ENCODE peak calls at places on chromosome 18, in five cellular contexts. One of them, this sample, is unnamed.

GRCh38 chr18:35114305-35114704 is 73.1 kb downstream of the MAPRE2 start:
- DNase-seq in mesenchymal stem cell: no peak
- DNase-seq in H9: no peak
- DNase-seq in neuronal stem cell: no peak
- DNase-seq in H1: no peak
- DNase-seq in this sample: no peak

GRCh38 chr18:68438983-68439382 is 275.9 kb downstream of the TMX3 start:
- DNase-seq in H1: no peak
- DNase-seq in H9: no peak
- DNase-seq in neuronal stem cell: peak; percentile 21
- DNase-seq in mesenchymal stem cell: peak; percentile 72
- DNase-seq in this sample: peak; percentile 88

GRCh38 chr18:25842665-25843064 is 247.7 kb downstream of the SS18 start:
- DNase-seq in neuronal stem cell: no peak
- DNase-seq in mesenchymal stem cell: no peak
- DNase-seq in H1: no peak
- DNase-seq in H9: no peak
- DNase-seq in this sample: no peak

GRCh38 chr18:43627833-43628370 is 350.6 kb upstream of the SYT4 start:
- DNase-seq in mesenchymal stem cell: no peak
- DNase-seq in H9: no peak
- DNase-seq in neuronal stem cell: no peak
- DNase-seq in H1: no peak
- DNase-seq in this sample: no peak

GRCh38 chr18:79507076-79507545 is 111.4 kb downstream of the NFATC1 start:
- DNase-seq in mesenchymal stem cell: no peak
- DNase-seq in neuronal stem cell: no peak
- DNase-seq in H9: no peak
- DNase-seq in H1: no peak
- DNase-seq in this sample: no peak

GRCh38 chr18:24937624-24938285 is 414.2 kb downstream of the ZNF521 start:
- DNase-seq in H9: no peak
- DNase-seq in mesenchymal stem cell: no peak
- DNase-seq in neuronal stem cell: no peak
- DNase-seq in H1: no peak
- DNase-seq in this sample: no peak

GRCh38 chr18:47731276-47731675 is 199.2 kb downstream of the SMAD2 start:
- DNase-seq in neuronal stem cell: no peak
- DNase-seq in H9: no peak
- DNase-seq in H1: no peak
- DNase-seq in mesenchymal stem cell: no peak
- DNase-seq in this sample: no peak

GRCh38 chr18:62957885-62958472 is 242.6 kb downstream of the PHLPP1 start:
- DNase-seq in mesenchymal stem cell: peak; percentile 56
- DNase-seq in neuronal stem cell: peak; percentile 29
- DNase-seq in H1: peak; percentile 15
- DNase-seq in H9: peak; percentile 71
- DNase-seq in this sample: peak; percentile 71

GRCh38 chr18:79912409-79912991 is 39.0 kb downstream of the SLC66A2 start:
- DNase-seq in mesenchymal stem cell: peak; percentile 44
- DNase-seq in H1: no peak
- DNase-seq in neuronal stem cell: no peak
- DNase-seq in H9: peak; percentile 18
- DNase-seq in this sample: no peak

GRCh38 chr18:29226201-29226600 is 1049.3 kb upstream of the CDH2 start:
- DNase-seq in mesenchymal stem cell: no peak
- DNase-seq in H1: no peak
- DNase-seq in H9: no peak
- DNase-seq in neuronal stem cell: no peak
- DNase-seq in this sample: peak; percentile 55

GRCh38 chr18:63025251-63025710 is 294.3 kb downstream of the BCL2 start:
- DNase-seq in mesenchymal stem cell: no peak
- DNase-seq in H9: peak; percentile 60
- DNase-seq in H1: no peak
- DNase-seq in neuronal stem cell: peak; percentile 21
- DNase-seq in this sample: no peak

GRCh38 chr18:49638891-49639557 is 77.2 kb downstream of the LIPG start:
- DNase-seq in H9: no peak
- DNase-seq in neuronal stem cell: no peak
- DNase-seq in mesenchymal stem cell: no peak
- DNase-seq in H1: no peak
- DNase-seq in this sample: no peak

GRCh38 chr18:37660658-37661057 is 95.1 kb upstream of the CELF4 start:
- DNase-seq in neuronal stem cell: no peak
- DNase-seq in mesenchymal stem cell: no peak
- DNase-seq in H9: no peak
- DNase-seq in H1: no peak
- DNase-seq in this sample: no peak

GRCh38 chr18:36772339-36772738 is 56.5 kb downstream of the TPGS2 start:
- DNase-seq in H9: no peak
- DNase-seq in neuronal stem cell: no peak
- DNase-seq in mesenchymal stem cell: no peak
- DNase-seq in H1: no peak
- DNase-seq in this sample: no peak

GRCh38 chr18:66872277-66872676 is 268.4 kb upstream of the CDH19 start:
- DNase-seq in neuronal stem cell: no peak
- DNase-seq in H9: no peak
- DNase-seq in mesenchymal stem cell: peak; percentile 9
- DNase-seq in H1: no peak
- DNase-seq in this sample: no peak

GRCh38 chr18:36697905-36698304 is 130.9 kb downstream of the TPGS2 start:
- DNase-seq in neuronal stem cell: no peak
- DNase-seq in H9: no peak
- DNase-seq in mesenchymal stem cell: no peak
- DNase-seq in H1: no peak
- DNase-seq in this sample: no peak

GRCh38 chr18:62523631-62524442 is 1.0 kb downstream of the ZCCHC2 start:
- DNase-seq in H1: no peak
- DNase-seq in neuronal stem cell: no peak
- DNase-seq in mesenchymal stem cell: peak; percentile 70
- DNase-seq in H9: peak; percentile 49
- DNase-seq in this sample: peak; percentile 76

GRCh38 chr18:12862467-12862866 is 21.6 kb downstream of the PTPN2 start:
- DNase-seq in mesenchymal stem cell: no peak
- DNase-seq in H1: peak; percentile 82
- DNase-seq in H9: peak; percentile 95
- DNase-seq in neuronal stem cell: no peak
- DNase-seq in this sample: peak; percentile 90

GRCh38 chr18:25062720-25063119 is 289.2 kb downstream of the ZNF521 start:
- DNase-seq in neuronal stem cell: no peak
- DNase-seq in H9: no peak
- DNase-seq in mesenchymal stem cell: no peak
- DNase-seq in H1: no peak
- DNase-seq in this sample: no peak

GRCh38 chr18:10454800-10455550 is 540 bp downstream of the APCDD1 start:
- DNase-seq in H1: no peak
- DNase-seq in H9: peak; percentile 45
- DNase-seq in neuronal stem cell: peak; percentile 17
- DNase-seq in mesenchymal stem cell: peak; percentile 55
- DNase-seq in this sample: peak; percentile 25

GRCh38 chr18:25176516-25177042 is 175.4 kb downstream of the ZNF521 start:
- DNase-seq in mesenchymal stem cell: no peak
- DNase-seq in neuronal stem cell: no peak
- DNase-seq in H9: peak; percentile 32
- DNase-seq in H1: no peak
- DNase-seq in this sample: no peak

GRCh38 chr18:36392163-36392887 is 94.8 kb downstream of the FHOD3 start:
- DNase-seq in mesenchymal stem cell: no peak
- DNase-seq in neuronal stem cell: no peak
- DNase-seq in H9: no peak
- DNase-seq in H1: no peak
- DNase-seq in this sample: no peak

GRCh38 chr18:76494181-76494540 is 881 bp downstream of the ZNF516 start:
- DNase-seq in H9: no peak
- DNase-seq in neuronal stem cell: peak; percentile 50
- DNase-seq in mesenchymal stem cell: peak; percentile 64
- DNase-seq in H1: no peak
- DNase-seq in this sample: no peak

GRCh38 chr18:73948497-73948896 is 199.1 kb downstream of the FBXO15 start:
- DNase-seq in neuronal stem cell: no peak
- DNase-seq in H9: no peak
- DNase-seq in H1: no peak
- DNase-seq in mesenchymal stem cell: peak; percentile 86
- DNase-seq in this sample: no peak

GRCh38 chr18:62450546-62451395 is 72.1 kb upstream of the ZCCHC2 start:
- DNase-seq in mesenchymal stem cell: peak; percentile 86
- DNase-seq in H9: no peak
- DNase-seq in neuronal stem cell: no peak
- DNase-seq in H1: no peak
- DNase-seq in this sample: peak; percentile 52

GRCh38 chr18:33960393-33960792 is 264.3 kb downstream of the NOL4 start:
- DNase-seq in mesenchymal stem cell: no peak
- DNase-seq in neuronal stem cell: no peak
- DNase-seq in H9: no peak
- DNase-seq in H1: no peak
- DNase-seq in this sample: no peak

GRCh38 chr18:46716336-46716735 is 40.5 kb downstream of the ST8SIA5 start:
- DNase-seq in neuronal stem cell: no peak
- DNase-seq in H1: no peak
- DNase-seq in mesenchymal stem cell: no peak
- DNase-seq in H9: no peak
- DNase-seq in this sample: no peak

GRCh38 chr18:69817335-69817935 is 130.2 kb downstream of the CD226 start:
- DNase-seq in H9: no peak
- DNase-seq in H1: no peak
- DNase-seq in mesenchymal stem cell: peak; percentile 94
- DNase-seq in neuronal stem cell: no peak
- DNase-seq in this sample: no peak
- H2BK5ac ChIP-seq in H9: no peak overlapping the region
- H2BK5ac ChIP-seq in H1: no peak overlapping the region
- H2BK5ac ChIP-seq in mesenchymal stem cell: no peak overlapping the region
- H2BK5ac ChIP-seq in neuronal stem cell: no peak overlapping the region
- H2BK5ac ChIP-seq in this sample: no peak overlapping the region

DNA sequence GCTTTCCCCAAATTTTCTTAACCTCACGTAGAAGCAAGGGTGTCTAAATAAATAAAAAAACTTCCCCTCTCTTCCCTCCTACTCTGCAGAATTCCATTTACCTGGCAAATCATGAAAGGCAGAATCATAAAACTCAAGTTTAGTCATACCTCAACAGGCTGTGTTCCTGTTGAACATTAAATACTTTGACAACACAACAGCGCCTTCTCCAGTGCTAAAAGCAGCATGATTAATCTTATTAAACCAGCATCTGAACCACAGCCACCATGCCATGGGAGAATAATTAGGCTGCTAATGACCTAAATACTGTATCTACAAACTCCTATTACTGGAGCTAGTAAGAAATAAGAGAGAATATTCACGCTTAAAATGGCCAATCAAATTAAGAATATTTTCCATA is 68.1 kb downstream of the CDH2 start:
- DNase-seq in H9: no peak
- DNase-seq in mesenchymal stem cell: peak; percentile 25
- DNase-seq in neuronal stem cell: no peak
- DNase-seq in H1: no peak
- DNase-seq in this sample: no peak
- H2BK120ac ChIP-seq in H9: no peak overlapping the region
- H2BK120ac ChIP-seq in mesenchymal stem cell: no peak overlapping the region
- H2BK120ac ChIP-seq in neuronal stem cell: no peak overlapping the region
- H2BK120ac ChIP-seq in H1: no peak overlapping the region
- H2BK120ac ChIP-seq in this sample: no peak overlapping the region

GRCh38 chr18:78178812-78179211 is 800.8 kb upstream of the SALL3 start:
- DNase-seq in mesenchymal stem cell: no peak
- DNase-seq in neuronal stem cell: no peak
- DNase-seq in H1: no peak
- DNase-seq in H9: no peak
- DNase-seq in this sample: no peak

GRCh38 chr18:78183815-78184214 is 795.8 kb upstream of the SALL3 start:
- DNase-seq in H9: no peak
- DNase-seq in neuronal stem cell: no peak
- DNase-seq in mesenchymal stem cell: no peak
- DNase-seq in H1: no peak
- DNase-seq in this sample: no peak
- H2BK12ac ChIP-seq in H9: no peak overlapping the region
- H2BK12ac ChIP-seq in neuronal stem cell: no peak overlapping the region
- H2BK12ac ChIP-seq in mesenchymal stem cell: no peak overlapping the region
- H2BK12ac ChIP-seq in H1: no peak overlapping the region
- H2BK12ac ChIP-seq in this sample: no peak overlapping the region

GRCh38 chr18:70183441-70183840 is 22.0 kb downstream of the RTTN start:
- DNase-seq in neuronal stem cell: no peak
- DNase-seq in H1: no peak
- DNase-seq in H9: no peak
- DNase-seq in mesenchymal stem cell: no peak
- DNase-seq in this sample: no peak
- H2BK5ac ChIP-seq in neuronal stem cell: no peak overlapping the region
- H2BK5ac ChIP-seq in H1: no peak overlapping the region
- H2BK5ac ChIP-seq in H9: no peak overlapping the region
- H2BK5ac ChIP-seq in mesenchymal stem cell: no peak overlapping the region
- H2BK5ac ChIP-seq in this sample: no peak overlapping the region

DNA sequence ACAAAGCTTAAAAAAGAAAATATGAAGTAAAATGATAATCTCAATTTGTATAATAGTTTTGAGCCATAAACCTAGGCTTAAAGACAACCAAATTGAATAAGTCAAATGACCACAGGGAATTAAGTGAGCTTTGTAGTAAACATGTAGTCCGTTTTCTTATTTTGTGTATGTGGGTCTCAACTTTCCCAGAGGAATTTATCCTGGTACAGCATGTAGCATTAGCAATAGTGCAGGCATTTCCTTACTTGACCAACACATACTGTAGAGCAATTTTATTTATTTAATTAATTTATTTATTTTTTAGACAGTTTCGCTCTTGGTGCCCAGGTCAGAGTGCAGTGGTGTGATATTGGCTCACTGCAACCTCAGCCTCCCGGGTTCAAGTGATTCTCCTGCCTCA is 37.5 kb upstream of the MTCL1 start:
- DNase-seq in neuronal stem cell: no peak
- DNase-seq in H1: no peak
- DNase-seq in mesenchymal stem cell: peak; percentile 44
- DNase-seq in H9: no peak
- DNase-seq in this sample: no peak
- H2BK120ac ChIP-seq in neuronal stem cell: no peak overlapping the region
- H2BK120ac ChIP-seq in H1: no peak overlapping the region
- H2BK120ac ChIP-seq in mesenchymal stem cell: no peak overlapping the region
- H2BK120ac ChIP-seq in H9: no peak overlapping the region
- H2BK120ac ChIP-seq in this sample: no peak overlapping the region

DNA sequence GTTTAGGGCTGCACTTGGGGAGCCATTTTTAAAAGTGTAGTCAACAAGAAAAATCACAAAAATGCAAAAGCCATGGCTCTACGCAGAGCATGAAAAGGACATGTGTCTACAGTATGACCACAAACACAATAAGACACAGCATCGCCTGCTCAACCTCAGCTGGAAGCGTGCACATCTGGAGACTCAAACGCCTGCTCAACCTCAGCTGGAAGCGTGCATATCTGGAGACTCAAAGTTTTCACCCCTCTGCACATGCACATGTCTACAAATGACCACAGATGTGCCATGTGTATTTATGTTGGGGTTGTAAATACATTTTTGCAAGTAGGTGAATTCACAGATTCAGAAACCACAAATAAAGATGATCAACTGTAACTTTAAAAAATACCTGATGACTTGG is 196.9 kb downstream of the DOK6 start:
- DNase-seq in H9: no peak
- DNase-seq in H1: no peak
- DNase-seq in mesenchymal stem cell: no peak
- DNase-seq in neuronal stem cell: no peak
- DNase-seq in this sample: no peak
- H2BK12ac ChIP-seq in H9: no peak overlapping the region
- H2BK12ac ChIP-seq in H1: no peak overlapping the region
- H2BK12ac ChIP-seq in mesenchymal stem cell: no peak overlapping the region
- H2BK12ac ChIP-seq in neuronal stem cell: no peak overlapping the region
- H2BK12ac ChIP-seq in this sample: no peak overlapping the region

GRCh38 chr18:45249306-45249705 is 366.0 kb upstream of the SLC14A2 start:
- DNase-seq in H1: no peak
- DNase-seq in H9: no peak
- DNase-seq in mesenchymal stem cell: peak; percentile 47
- DNase-seq in neuronal stem cell: no peak
- DNase-seq in this sample: peak; percentile 82
- H2BK5ac ChIP-seq in H1: no peak overlapping the region
- H2BK5ac ChIP-seq in H9: no peak overlapping the region
- H2BK5ac ChIP-seq in mesenchymal stem cell: no peak overlapping the region
- H2BK5ac ChIP-seq in neuronal stem cell: no peak overlapping the region
- H2BK5ac ChIP-seq in this sample: no peak overlapping the region